ENCODE peak calls at places on chromosomes 1 and 21, in six cellular contexts. One of them, this sample, is unnamed.

GRCh38 chr1:234716907-234717375 is 107.0 kb upstream of the IRF2BP2 start:
- DNase-seq in activated B cell treated with CpG ODN at 0.5 μM for 24 hours: no peak
- DNase-seq in thoracic aorta: no peak
- DNase-seq in heart right ventricle: no peak
- DNase-seq in CD8-positive, alpha-beta T cell: no peak
- DNase-seq in choroid plexus epithelial cell: no peak
- DNase-seq in this sample: no peak

GRCh38 chr1:52403566-52404115 is 582 bp downstream of the ORC1 start:
- DNase-seq in activated B cell treated with CpG ODN at 0.5 μM for 24 hours: no peak
- DNase-seq in thoracic aorta: no peak
- DNase-seq in heart right ventricle: no peak
- DNase-seq in CD8-positive, alpha-beta T cell: peak; percentile 69
- DNase-seq in choroid plexus epithelial cell: peak; percentile 82
- DNase-seq in this sample: no peak

GRCh38 chr1:156486421-156487344 is 13.9 kb downstream of the MEF2D start:
- DNase-seq in choroid plexus epithelial cell: no peak
- DNase-seq in heart right ventricle: no peak
- DNase-seq in activated B cell treated with CpG ODN at 0.5 μM for 24 hours: no peak
- DNase-seq in CD8-positive, alpha-beta T cell: no peak
- DNase-seq in thoracic aorta: no peak
- DNase-seq in this sample: no peak

GRCh38 chr1:86906419-86906818 is 7.5 kb downstream of the SELENOF start:
- DNase-seq in heart right ventricle: no peak
- DNase-seq in choroid plexus epithelial cell: peak; percentile 66
- DNase-seq in CD8-positive, alpha-beta T cell: no peak
- DNase-seq in thoracic aorta: no peak
- DNase-seq in activated B cell treated with CpG ODN at 0.5 μM for 24 hours: no peak
- DNase-seq in this sample: no peak

GRCh38 chr1:16999863-17000262 is 11.9 kb downstream of the ATP13A2 start:
- DNase-seq in choroid plexus epithelial cell: no peak
- DNase-seq in activated B cell treated with CpG ODN at 0.5 μM for 24 hours: no peak
- DNase-seq in heart right ventricle: no peak
- DNase-seq in CD8-positive, alpha-beta T cell: no peak
- DNase-seq in thoracic aorta: no peak
- DNase-seq in this sample: no peak

GRCh38 chr1:187041104-187041503 is 212.4 kb downstream of the PLA2G4A start:
- DNase-seq in heart right ventricle: no peak
- DNase-seq in activated B cell treated with CpG ODN at 0.5 μM for 24 hours: no peak
- DNase-seq in thoracic aorta: no peak
- DNase-seq in choroid plexus epithelial cell: no peak
- DNase-seq in CD8-positive, alpha-beta T cell: no peak
- DNase-seq in this sample: no peak

GRCh38 chr21:33578214-33578613 is 10.3 kb downstream of the DONSON start:
- DNase-seq in thoracic aorta: no peak
- DNase-seq in CD8-positive, alpha-beta T cell: no peak
- DNase-seq in choroid plexus epithelial cell: peak; percentile 59
- DNase-seq in activated B cell treated with CpG ODN at 0.5 μM for 24 hours: no peak
- DNase-seq in heart right ventricle: no peak
- DNase-seq in this sample: no peak

GRCh38 chr1:245589827-245590421 is 435.1 kb downstream of the KIF26B start:
- DNase-seq in thoracic aorta: no peak
- DNase-seq in choroid plexus epithelial cell: no peak
- DNase-seq in activated B cell treated with CpG ODN at 0.5 μM for 24 hours: no peak
- DNase-seq in heart right ventricle: no peak
- DNase-seq in CD8-positive, alpha-beta T cell: no peak
- DNase-seq in this sample: no peak

GRCh38 chr1:116092752-116093489 is 18.3 kb upstream of the MAB21L3 start:
- DNase-seq in activated B cell treated with CpG ODN at 0.5 μM for 24 hours: no peak
- DNase-seq in heart right ventricle: no peak
- DNase-seq in choroid plexus epithelial cell: no peak
- DNase-seq in CD8-positive, alpha-beta T cell: no peak
- DNase-seq in thoracic aorta: no peak
- DNase-seq in this sample: no peak

GRCh38 chr1:150486966-150487762 is at the start of gene TARS2:
- DNase-seq in CD8-positive, alpha-beta T cell: peak; percentile 94
- DNase-seq in activated B cell treated with CpG ODN at 0.5 μM for 24 hours: peak; percentile 78
- DNase-seq in choroid plexus epithelial cell: peak; percentile 99
- DNase-seq in thoracic aorta: peak; percentile 95
- DNase-seq in heart right ventricle: peak; percentile 98
- DNase-seq in this sample: peak; percentile 95

GRCh38 chr1:164423136-164423535 is 135.8 kb upstream of the PBX1 start:
- DNase-seq in heart right ventricle: no peak
- DNase-seq in thoracic aorta: no peak
- DNase-seq in choroid plexus epithelial cell: peak; percentile 5
- DNase-seq in CD8-positive, alpha-beta T cell: no peak
- DNase-seq in activated B cell treated with CpG ODN at 0.5 μM for 24 hours: no peak
- DNase-seq in this sample: no peak

GRCh38 chr1:14543191-14543849 is 55.2 kb upstream of the KAZN start:
- DNase-seq in CD8-positive, alpha-beta T cell: no peak
- DNase-seq in thoracic aorta: no peak
- DNase-seq in activated B cell treated with CpG ODN at 0.5 μM for 24 hours: no peak
- DNase-seq in heart right ventricle: no peak
- DNase-seq in choroid plexus epithelial cell: peak; percentile 57
- DNase-seq in this sample: no peak

GRCh38 chr1:88979054-88979748 is 13.2 kb downstream of the KYAT3 start:
- DNase-seq in thoracic aorta: no peak
- DNase-seq in choroid plexus epithelial cell: peak; percentile 53
- DNase-seq in CD8-positive, alpha-beta T cell: no peak
- DNase-seq in heart right ventricle: no peak
- DNase-seq in activated B cell treated with CpG ODN at 0.5 μM for 24 hours: no peak
- DNase-seq in this sample: no peak

GRCh38 chr21:44726803-44727202 is 15.4 kb upstream of the TSPEAR start:
- DNase-seq in CD8-positive, alpha-beta T cell: no peak
- DNase-seq in thoracic aorta: no peak
- DNase-seq in choroid plexus epithelial cell: no peak
- DNase-seq in heart right ventricle: no peak
- DNase-seq in activated B cell treated with CpG ODN at 0.5 μM for 24 hours: no peak
- DNase-seq in this sample: no peak

GRCh38 chr1:220526294-220526693 is 1.6 kb upstream of the MARK1 start:
- DNase-seq in heart right ventricle: no peak
- DNase-seq in activated B cell treated with CpG ODN at 0.5 μM for 24 hours: no peak
- DNase-seq in CD8-positive, alpha-beta T cell: no peak
- DNase-seq in thoracic aorta: no peak
- DNase-seq in choroid plexus epithelial cell: no peak
- DNase-seq in this sample: no peak
- TF ChIP-seq CTCF in heart right ventricle: no peak
- TF ChIP-seq CTCF in activated B cell treated with CpG ODN at 0.5 μM for 24 hours: no peak
- TF ChIP-seq CTCF in CD8-positive, alpha-beta T cell: no peak
- TF ChIP-seq CTCF in thoracic aorta: no peak
- TF ChIP-seq CTCF in choroid plexus epithelial cell: peak; percentile 27
- TF ChIP-seq CTCF in this sample: no peak

GRCh38 chr21:31623664-31624063 is 35.8 kb upstream of the SOD1 start:
- DNase-seq in CD8-positive, alpha-beta T cell: no peak
- DNase-seq in choroid plexus epithelial cell: peak; percentile 40
- DNase-seq in activated B cell treated with CpG ODN at 0.5 μM for 24 hours: no peak
- DNase-seq in heart right ventricle: no peak
- DNase-seq in thoracic aorta: no peak
- DNase-seq in this sample: no peak
- TF ChIP-seq CTCF in CD8-positive, alpha-beta T cell: no peak
- TF ChIP-seq CTCF in choroid plexus epithelial cell: peak; percentile 39
- TF ChIP-seq CTCF in activated B cell treated with CpG ODN at 0.5 μM for 24 hours: no peak
- TF ChIP-seq CTCF in heart right ventricle: no peak
- TF ChIP-seq CTCF in thoracic aorta: no peak
- TF ChIP-seq CTCF in this sample: no peak

GRCh38 chr21:30257773-30258172 is 25.0 kb downstream of the KRTAP24-1 start:
- DNase-seq in thoracic aorta: no peak
- DNase-seq in activated B cell treated with CpG ODN at 0.5 μM for 24 hours: no peak
- DNase-seq in heart right ventricle: no peak
- DNase-seq in choroid plexus epithelial cell: peak; percentile 81
- DNase-seq in CD8-positive, alpha-beta T cell: no peak
- DNase-seq in this sample: no peak
- TF ChIP-seq CTCF in thoracic aorta: no peak
- TF ChIP-seq CTCF in activated B cell treated with CpG ODN at 0.5 μM for 24 hours: no peak
- TF ChIP-seq CTCF in heart right ventricle: peak; percentile 26
- TF ChIP-seq CTCF in choroid plexus epithelial cell: peak; percentile 74
- TF ChIP-seq CTCF in CD8-positive, alpha-beta T cell: no peak
- TF ChIP-seq CTCF in this sample: no peak

DNA sequence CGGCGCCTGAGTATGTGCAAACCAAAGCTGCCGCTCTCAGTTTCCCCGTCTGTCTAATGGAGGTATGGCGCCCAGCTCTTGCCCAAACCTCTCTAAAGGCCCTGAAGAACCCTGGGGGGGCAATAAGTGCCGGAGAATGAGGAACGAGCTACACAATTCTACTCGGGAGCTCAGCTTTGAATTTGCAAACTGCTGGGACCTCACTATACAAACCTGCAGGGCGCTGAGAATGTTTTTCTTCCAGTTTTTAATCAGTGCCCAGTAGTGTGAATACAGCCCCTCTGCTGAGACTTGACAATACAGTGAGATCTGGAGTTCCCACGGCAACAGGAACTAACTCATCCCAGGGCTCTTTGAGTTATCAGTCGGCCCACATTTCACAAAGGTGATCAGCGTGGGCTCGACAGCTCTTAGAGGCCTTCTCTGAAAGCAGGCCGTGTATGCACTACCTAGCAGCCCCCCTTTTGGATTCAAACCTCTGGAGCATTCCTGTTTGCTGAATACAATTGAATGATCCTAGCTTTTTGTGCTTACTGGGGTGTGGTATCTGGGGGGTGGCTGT is 41.7 kb downstream of the TMEM53 start:
- DNase-seq in thoracic aorta: no peak
- DNase-seq in activated B cell treated with CpG ODN at 0.5 μM for 24 hours: no peak
- DNase-seq in choroid plexus epithelial cell: peak; percentile 47
- DNase-seq in heart right ventricle: no peak
- DNase-seq in CD8-positive, alpha-beta T cell: no peak
- DNase-seq in this sample: no peak
- TF ChIP-seq CTCF in thoracic aorta: no peak
- TF ChIP-seq CTCF in activated B cell treated with CpG ODN at 0.5 μM for 24 hours: no peak
- TF ChIP-seq CTCF in choroid plexus epithelial cell: no peak
- TF ChIP-seq CTCF in heart right ventricle: no peak
- TF ChIP-seq CTCF in CD8-positive, alpha-beta T cell: no peak
- TF ChIP-seq CTCF in this sample: no peak

DNA sequence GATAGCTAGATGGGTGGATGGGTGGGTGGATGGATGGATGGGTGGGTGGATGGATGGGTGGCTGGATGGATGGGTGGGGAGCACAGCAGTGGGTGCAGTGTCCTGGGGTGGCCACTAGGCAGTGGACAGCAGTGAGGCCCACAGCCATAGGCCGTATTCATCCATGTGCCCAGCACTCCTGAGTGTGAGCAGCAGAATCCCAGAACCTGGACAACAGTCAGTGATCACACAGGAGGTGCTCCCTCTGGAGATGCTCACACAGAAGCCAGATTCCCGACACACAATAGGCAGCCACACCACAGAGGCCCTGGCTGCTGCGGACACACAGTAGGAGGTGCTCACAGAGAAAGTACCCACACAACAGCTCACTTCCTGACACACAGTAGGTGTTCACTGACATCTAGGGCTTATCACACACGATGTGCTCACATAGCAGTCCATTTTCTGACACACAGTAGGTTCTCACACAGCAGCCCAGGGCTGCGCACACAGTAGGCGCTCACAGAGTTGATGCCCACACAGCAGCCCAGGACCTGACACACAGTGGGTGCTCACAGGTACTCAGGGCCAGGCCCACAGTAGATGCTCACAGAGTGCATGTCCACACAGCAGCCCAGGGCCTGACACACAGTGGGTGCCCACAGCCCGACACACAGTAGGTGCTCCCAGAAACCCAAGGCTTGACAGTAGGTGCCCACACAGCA is 64.0 kb downstream of the RAP1GAP start:
- DNase-seq in activated B cell treated with CpG ODN at 0.5 μM for 24 hours: no peak
- DNase-seq in choroid plexus epithelial cell: no peak
- DNase-seq in CD8-positive, alpha-beta T cell: peak; percentile 6
- DNase-seq in heart right ventricle: no peak
- DNase-seq in thoracic aorta: no peak
- DNase-seq in this sample: no peak
- TF ChIP-seq CTCF in activated B cell treated with CpG ODN at 0.5 μM for 24 hours: no peak
- TF ChIP-seq CTCF in choroid plexus epithelial cell: no peak
- TF ChIP-seq CTCF in CD8-positive, alpha-beta T cell: no peak
- TF ChIP-seq CTCF in heart right ventricle: no peak
- TF ChIP-seq CTCF in thoracic aorta: no peak
- TF ChIP-seq CTCF in this sample: no peak

DNA sequence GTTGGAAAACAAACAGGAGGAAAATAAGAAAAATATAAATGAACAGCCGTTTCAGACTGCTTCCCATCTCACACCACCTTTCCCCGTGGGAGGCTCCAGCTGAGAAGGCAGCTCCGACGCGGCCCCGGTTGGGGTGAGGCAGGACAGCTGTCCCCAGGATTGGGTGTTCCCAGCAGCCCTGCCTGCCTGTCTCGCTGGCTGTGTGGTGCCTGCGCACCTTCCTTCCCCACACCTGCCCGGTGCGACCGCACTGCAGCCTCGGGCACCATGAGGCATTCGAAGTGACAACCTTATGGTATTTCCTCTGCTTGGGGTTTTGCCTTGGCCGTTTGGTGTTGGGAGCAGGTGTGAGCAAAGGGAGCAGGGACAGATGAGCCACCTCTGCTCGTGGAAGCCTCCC is 161.6 kb downstream of the PRDM16 start:
- DNase-seq in choroid plexus epithelial cell: no peak
- DNase-seq in activated B cell treated with CpG ODN at 0.5 μM for 24 hours: no peak
- DNase-seq in thoracic aorta: no peak
- DNase-seq in heart right ventricle: no peak
- DNase-seq in CD8-positive, alpha-beta T cell: peak; percentile 9
- DNase-seq in this sample: no peak
- TF ChIP-seq CTCF in choroid plexus epithelial cell: no peak
- TF ChIP-seq CTCF in activated B cell treated with CpG ODN at 0.5 μM for 24 hours: no peak
- TF ChIP-seq CTCF in thoracic aorta: no peak
- TF ChIP-seq CTCF in heart right ventricle: no peak
- TF ChIP-seq CTCF in CD8-positive, alpha-beta T cell: no peak
- TF ChIP-seq CTCF in this sample: no peak

DNA sequence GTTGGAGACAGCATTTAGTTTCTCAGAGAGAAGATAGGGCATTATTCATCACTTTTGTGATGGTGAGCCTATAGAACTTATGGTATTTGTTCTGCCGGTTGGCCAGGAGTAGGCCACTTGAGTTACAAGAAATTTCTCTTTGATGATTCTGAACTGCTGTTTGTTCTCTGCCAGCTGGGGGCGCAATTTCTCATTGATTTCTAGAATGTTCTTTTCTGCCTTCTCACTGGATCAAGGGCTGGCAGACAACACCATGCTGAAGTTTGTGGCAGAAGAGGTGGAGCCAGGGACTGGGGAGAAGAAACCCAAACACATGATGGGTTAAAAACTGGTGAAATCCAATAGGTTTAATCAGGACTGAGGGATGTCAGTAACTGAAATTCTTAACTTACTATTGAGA is 360.6 kb downstream of the FAM72C start:
- DNase-seq in activated B cell treated with CpG ODN at 0.5 μM for 24 hours: no peak
- DNase-seq in thoracic aorta: no peak
- DNase-seq in CD8-positive, alpha-beta T cell: no peak
- DNase-seq in choroid plexus epithelial cell: no peak
- DNase-seq in heart right ventricle: no peak
- DNase-seq in this sample: no peak
- TF ChIP-seq CTCF in activated B cell treated with CpG ODN at 0.5 μM for 24 hours: no peak
- TF ChIP-seq CTCF in thoracic aorta: no peak
- TF ChIP-seq CTCF in CD8-positive, alpha-beta T cell: no peak
- TF ChIP-seq CTCF in choroid plexus epithelial cell: no peak
- TF ChIP-seq CTCF in heart right ventricle: no peak
- TF ChIP-seq CTCF in this sample: no peak

GRCh38 chr1:241163363-241163762 is 193.6 kb downstream of the RGS7 start:
- DNase-seq in choroid plexus epithelial cell: no peak
- DNase-seq in thoracic aorta: no peak
- DNase-seq in activated B cell treated with CpG ODN at 0.5 μM for 24 hours: no peak
- DNase-seq in heart right ventricle: no peak
- DNase-seq in CD8-positive, alpha-beta T cell: no peak
- DNase-seq in this sample: no peak

GRCh38 chr1:241156231-241156965 is 200.6 kb downstream of the RGS7 start:
- DNase-seq in CD8-positive, alpha-beta T cell: no peak
- DNase-seq in thoracic aorta: no peak
- DNase-seq in activated B cell treated with CpG ODN at 0.5 μM for 24 hours: no peak
- DNase-seq in heart right ventricle: no peak
- DNase-seq in choroid plexus epithelial cell: no peak
- DNase-seq in this sample: no peak

GRCh38 chr1:241161188-241161689 is 195.8 kb downstream of the RGS7 start:
- DNase-seq in CD8-positive, alpha-beta T cell: no peak
- DNase-seq in heart right ventricle: no peak
- DNase-seq in thoracic aorta: no peak
- DNase-seq in activated B cell treated with CpG ODN at 0.5 μM for 24 hours: no peak
- DNase-seq in choroid plexus epithelial cell: no peak
- DNase-seq in this sample: no peak

GRCh38 chr1:241157435-241157834 is 199.6 kb downstream of the RGS7 start:
- DNase-seq in activated B cell treated with CpG ODN at 0.5 μM for 24 hours: no peak
- DNase-seq in CD8-positive, alpha-beta T cell: no peak
- DNase-seq in choroid plexus epithelial cell: no peak
- DNase-seq in thoracic aorta: no peak
- DNase-seq in heart right ventricle: no peak
- DNase-seq in this sample: no peak
- TF ChIP-seq CTCF in activated B cell treated with CpG ODN at 0.5 μM for 24 hours: no peak
- TF ChIP-seq CTCF in CD8-positive, alpha-beta T cell: no peak
- TF ChIP-seq CTCF in choroid plexus epithelial cell: no peak
- TF ChIP-seq CTCF in thoracic aorta: no peak
- TF ChIP-seq CTCF in heart right ventricle: no peak
- TF ChIP-seq CTCF in this sample: no peak

This sample was measured in omental fat pad.